ENCODE peak calls at places on chromosome 12, in seven cellular contexts. M is adipocyte; C is left kidney; J is glomerular endothelial cell; D is activated T-cell treated with anti-CD3 and anti-CD28 coated beads, Interleukin-2, amount 50 U/mL, for 48 hours; N is BE2C; T is A549. E is an unnamed sample.

GRCh38 chr12:121536929-121537813 is 43.7 kb downstream of the KDM2B start:
- DNase-seq in M (peak; percentile 81), C (peak; percentile 96), J (no peak), D (peak; percentile 75), N (peak; percentile 71), T (peak; percentile 79), E (peak; percentile 89)

GRCh38 chr12:131312793-131313545 is 359.3 kb downstream of the ADGRD1 start:
- DNase-seq in M (no peak), C (no peak), J (no peak), D (no peak), N (no peak), T (no peak), E (no peak)

GRCh38 chr12:108337235-108338223 is 1.6 kb downstream of the CMKLR1 start:
- DNase-seq in M (peak; percentile 72), C (no peak), J (no peak), D (no peak), N (peak; percentile 52), T (peak; percentile 60), E (peak; percentile 20)

GRCh38 chr12:95703986-95704385 is 86.6 kb downstream of the NTN4 start:
- DNase-seq in M (no peak), C (no peak), J (no peak), D (no peak), N (no peak), T (no peak), E (no peak)

GRCh38 chr12:44835641-44836379 is 40.3 kb downstream of the NELL2 start:
- DNase-seq in M (no peak), C (no peak), J (no peak), D (peak; percentile 49), N (no peak), T (no peak), E (peak; percentile 93)

GRCh38 chr12:49030714-49031572 is 12.4 kb upstream of the PRKAG1 start:
- DNase-seq in M (no peak), C (no peak), J (no peak), D (no peak), N (no peak), T (no peak), E (no peak)

GRCh38 chr12:117188961-117189724 is 1.1 kb downstream of the FBXO21 start:
- DNase-seq in M (peak; percentile 12), C (peak; percentile 56), J (no peak), D (no peak), N (no peak), T (no peak), E (peak; percentile 60)

GRCh38 chr12:123533672-123534643 is at the start of gene RILPL1:
- DNase-seq in M (peak; percentile 80), C (peak; percentile 87), J (no peak), D (peak; percentile 74), N (peak; percentile 73), T (peak; percentile 79), E (peak; percentile 58)

GRCh38 chr12:7042847-7043246 is 17.7 kb upstream of the C1S start:
- DNase-seq in M (peak; percentile 45), C (peak; percentile 10), J (no peak), D (no peak), N (no peak), T (peak; percentile 52), E (peak; percentile 56)

GRCh38 chr12:107990325-107990724 is 138.8 kb upstream of the WSCD2 start:
- DNase-seq in M (peak; percentile 24), C (peak; percentile 72), J (no peak), D (peak; percentile 37), N (peak; percentile 69), T (peak; percentile 4), E (peak; percentile 29)

GRCh38 chr12:84995646-84996045 is 40.4 kb downstream of the TSPAN19 start:
- DNase-seq in M (no peak), C (no peak), J (no peak), D (no peak), N (no peak), T (no peak), E (no peak)

GRCh38 chr12:75964150-75964549 is 67.4 kb downstream of the PHLDA1 start:
- DNase-seq in M (no peak), C (no peak), J (no peak), D (no peak), N (no peak), T (no peak), E (no peak)

GRCh38 chr12:54648265-54648664 is at the start of gene DCD:
- DNase-seq in M (no peak), C (no peak), J (no peak), D (no peak), N (no peak), T (no peak), E (no peak)

GRCh38 chr12:5909560-5909959 is 35.5 kb downstream of the ANO2 start:
- DNase-seq in M (no peak), C (no peak), J (no peak), D (no peak), N (no peak), T (no peak), E (no peak)

GRCh38 chr12:16075887-16076286 is 164.8 kb downstream of the DERA start:
- DNase-seq in M (no peak), C (no peak), J (no peak), D (no peak), N (no peak), T (no peak), E (no peak)

GRCh38 chr12:109535863-109536250 is 37.4 kb downstream of the MMAB start:
- DNase-seq in M (no peak), C (no peak), J (no peak), D (no peak), N (no peak), T (no peak), E (no peak)

GRCh38 chr12:49304161-49304560 is 9.2 kb downstream of the PRPH start:
- DNase-seq in M (peak; percentile 37), C (no peak), J (no peak), D (no peak), N (peak; percentile 54), T (no peak), E (no peak)

GRCh38 chr12:90987101-90987500 is 17.7 kb downstream of the EPYC start:
- DNase-seq in M (no peak), C (no peak), J (no peak), D (no peak), N (no peak), T (no peak), E (no peak)

GRCh38 chr12:122471324-122472226 is 29.2 kb downstream of the ZCCHC8 start:
- DNase-seq in M (peak; percentile 93), C (peak; percentile 80), J (peak; percentile 61), D (peak; percentile 9), N (no peak), T (peak; percentile 29), E (peak; percentile 71)

GRCh38 chr12:58148405-58148804 is 207.0 kb downstream of the ATP23 start:
- DNase-seq in M (peak; percentile 70), C (peak; percentile 8), J (peak; percentile 86), D (no peak), N (peak; percentile 61), T (peak; percentile 6), E (peak; percentile 91)

GRCh38 chr12:118424883-118425282 is 48.5 kb downstream of the SUDS3 start:
- DNase-seq in M (no peak), C (no peak), J (no peak), D (no peak), N (no peak), T (no peak), E (no peak)

GRCh38 chr12:91196436-91196835 is 13.8 kb upstream of the DCN start:
- DNase-seq in M (no peak), C (no peak), J (no peak), D (no peak), N (no peak), T (no peak), E (no peak)

GRCh38 chr12:43336962-43337555 is 214.9 kb downstream of the ADAMTS20 start:
- DNase-seq in M (peak; percentile 76), C (peak; percentile 62), J (peak; percentile 34), D (no peak), N (no peak), T (peak; percentile 14), E (peak; percentile 52)

GRCh38 chr12:45259732-45260480 is 44.0 kb downstream of the ANO6 start:
- DNase-seq in M (peak; percentile 75), C (peak; percentile 37), J (no peak), D (no peak), N (no peak), T (no peak), E (peak; percentile 18)

GRCh38 chr12:38166225-38166624 is 150.3 kb upstream of the ALG10B start:
- DNase-seq in M (no peak), C (no peak), J (no peak), D (no peak), N (no peak), T (no peak), E (no peak)

GRCh38 chr12:68919581-68920239 is 13.3 kb downstream of the CPM start:
- DNase-seq in M (no peak), C (no peak), J (no peak), D (peak; percentile 65), N (no peak), T (no peak), E (no peak)

GRCh38 chr12:15597125-15597830 is 191.9 kb downstream of the EPS8 start:
- DNase-seq in M (no peak), C (no peak), J (no peak), D (no peak), N (no peak), T (no peak), E (no peak)

GRCh38 chr12:53791735-53792326 is 40.1 kb upstream of the CISTR start:
- DNase-seq in M (peak; percentile 16), C (peak; percentile 32), J (no peak), D (peak; percentile 38), N (peak; percentile 51), T (no peak), E (peak; percentile 39)

GRCh38 chr12:131188131-131189050 is 234.7 kb downstream of the ADGRD1 start:
- DNase-seq in M (no peak), C (no peak), J (no peak), D (no peak), N (no peak), T (no peak), E (no peak)

GRCh38 chr12:56071648-56072047 is 8.3 kb upstream of the ERBB3 start:
- DNase-seq in M (peak; percentile 24), C (no peak), J (no peak), D (no peak), N (no peak), T (no peak), E (no peak)

GRCh38 chr12:3458041-3458440 is 33.0 kb upstream of the PRMT8 start:
- DNase-seq in M (no peak), C (no peak), J (no peak), D (no peak), N (no peak), T (no peak), E (no peak)

E was measured in NCI-H69.